ENCODE peak calls at places on chromosomes 2 and 18, in six cellular contexts. One of them, this sample, is unnamed. For H3K4me1, the result is how much of the 10 kb centered on the place peaks cover.

GRCh38 chr2:10382313-10383061 is 65.6 kb downstream of the ODC1 start:
- DNase-seq in K562: no peak
- DNase-seq in HCT116: no peak
- DNase-seq in stomach: peak
- DNase-seq in upper lobe of left lung: no peak
- DNase-seq in spleen: peak
- DNase-seq in this sample: peak

GRCh38 chr2:141767051-141767450 is 363.8 kb downstream of the LRP1B start:
- DNase-seq in stomach: no peak
- DNase-seq in upper lobe of left lung: no peak
- DNase-seq in spleen: no peak
- DNase-seq in HCT116: no peak
- DNase-seq in K562: no peak
- DNase-seq in this sample: no peak

GRCh38 chr18:49933530-49933929 is 120.2 kb upstream of the ACAA2 start:
- DNase-seq in K562: no peak
- DNase-seq in stomach: no peak
- DNase-seq in upper lobe of left lung: no peak
- DNase-seq in spleen: no peak
- DNase-seq in HCT116: no peak
- DNase-seq in this sample: no peak

GRCh38 chr2:174235680-174236079 is 12.7 kb downstream of the OLA1 start:
- DNase-seq in K562: no peak
- DNase-seq in HCT116: no peak
- DNase-seq in spleen: no peak
- DNase-seq in upper lobe of left lung: no peak
- DNase-seq in stomach: no peak
- DNase-seq in this sample: no peak

GRCh38 chr18:74905245-74905644 is 303.7 kb downstream of the PTGR3 start:
- DNase-seq in K562: no peak
- DNase-seq in spleen: no peak
- DNase-seq in HCT116: no peak
- DNase-seq in stomach: no peak
- DNase-seq in upper lobe of left lung: peak
- DNase-seq in this sample: peak

GRCh38 chr2:63855418-63856301 is 14.0 kb downstream of the UGP2 start:
- DNase-seq in upper lobe of left lung: peak
- DNase-seq in K562: no peak
- DNase-seq in spleen: no peak
- DNase-seq in stomach: no peak
- DNase-seq in HCT116: no peak
- DNase-seq in this sample: no peak

GRCh38 chr2:39954346-39954745 is 175.3 kb upstream of the THUMPD2 start:
- DNase-seq in spleen: no peak
- DNase-seq in upper lobe of left lung: no peak
- DNase-seq in K562: no peak
- DNase-seq in HCT116: no peak
- DNase-seq in stomach: no peak
- DNase-seq in this sample: no peak

GRCh38 chr18:67966224-67966623 is 449.7 kb upstream of the DSEL start:
- DNase-seq in stomach: no peak
- DNase-seq in HCT116: no peak
- DNase-seq in K562: no peak
- DNase-seq in spleen: no peak
- DNase-seq in upper lobe of left lung: no peak
- DNase-seq in this sample: no peak

GRCh38 chr2:177076636-177077179 is 135.9 kb upstream of the HNRNPA3 start:
- DNase-seq in K562: no peak
- DNase-seq in spleen: no peak
- DNase-seq in stomach: no peak
- DNase-seq in upper lobe of left lung: no peak
- DNase-seq in HCT116: no peak
- DNase-seq in this sample: no peak

GRCh38 chr18:58247363-58247834 is 203.4 kb downstream of the NEDD4L start:
- DNase-seq in spleen: no peak
- DNase-seq in upper lobe of left lung: peak
- DNase-seq in K562: no peak
- DNase-seq in HCT116: no peak
- DNase-seq in stomach: no peak
- DNase-seq in this sample: no peak

GRCh38 chr18:32460046-32460785 is 10.5 kb downstream of the GAREM1 start:
- DNase-seq in K562: no peak
- DNase-seq in stomach: no peak
- DNase-seq in spleen: no peak
- DNase-seq in upper lobe of left lung: no peak
- DNase-seq in HCT116: no peak
- DNase-seq in this sample: no peak

GRCh38 chr2:240531038-240531437 is 26.8 kb downstream of the ANKMY1 start:
- DNase-seq in spleen: no peak
- DNase-seq in upper lobe of left lung: no peak
- DNase-seq in stomach: no peak
- DNase-seq in K562: no peak
- DNase-seq in HCT116: no peak
- DNase-seq in this sample: no peak

GRCh38 chr2:68888038-68888704 is 17.0 kb upstream of the BMP10 start:
- DNase-seq in HCT116: no peak
- DNase-seq in stomach: no peak
- DNase-seq in upper lobe of left lung: no peak
- DNase-seq in spleen: no peak
- DNase-seq in K562: no peak
- DNase-seq in this sample: no peak

GRCh38 chr18:31684279-31685096 is at the start of gene B4GALT6:
- DNase-seq in HCT116: no peak
- DNase-seq in stomach: no peak
- DNase-seq in upper lobe of left lung: peak
- DNase-seq in spleen: peak
- DNase-seq in K562: peak
- DNase-seq in this sample: peak

GRCh38 chr2:190615555-190616200 is 33.2 kb upstream of the NAB1 start:
- DNase-seq in HCT116: no peak
- DNase-seq in K562: no peak
- DNase-seq in spleen: no peak
- DNase-seq in upper lobe of left lung: no peak
- DNase-seq in stomach: no peak
- DNase-seq in this sample: no peak

GRCh38 chr18:12686100-12686499 is 16.4 kb downstream of the CEP76 start:
- DNase-seq in upper lobe of left lung: no peak
- DNase-seq in stomach: no peak
- DNase-seq in HCT116: peak
- DNase-seq in K562: no peak
- DNase-seq in spleen: no peak
- DNase-seq in this sample: no peak

GRCh38 chr18:10164241-10165160 is 250.7 kb downstream of the VAPA start:
- DNase-seq in stomach: no peak
- DNase-seq in upper lobe of left lung: no peak
- DNase-seq in HCT116: no peak
- DNase-seq in spleen: no peak
- DNase-seq in K562: no peak
- DNase-seq in this sample: no peak

GRCh38 chr2:12918841-12919445 is 202.2 kb downstream of the TRIB2 start:
- DNase-seq in K562: no peak
- DNase-seq in spleen: no peak
- DNase-seq in upper lobe of left lung: no peak
- DNase-seq in HCT116: no peak
- DNase-seq in stomach: peak
- DNase-seq in this sample: peak

GRCh38 chr2:65722028-65722427 is 289.6 kb upstream of the SPRED2 start:
- DNase-seq in stomach: peak
- DNase-seq in HCT116: no peak
- DNase-seq in spleen: no peak
- DNase-seq in upper lobe of left lung: no peak
- DNase-seq in K562: no peak
- DNase-seq in this sample: peak

GRCh38 chr2:200446612-200447011 is 63.3 kb downstream of the KCTD18 start:
- DNase-seq in HCT116: no peak
- DNase-seq in spleen: no peak
- DNase-seq in upper lobe of left lung: no peak
- DNase-seq in stomach: no peak
- DNase-seq in K562: no peak
- DNase-seq in this sample: no peak

GRCh38 chr2:75466708-75467311 is 93.9 kb downstream of the EVA1A start:
- DNase-seq in K562: peak
- DNase-seq in spleen: no peak
- DNase-seq in upper lobe of left lung: no peak
- DNase-seq in HCT116: peak
- DNase-seq in stomach: peak
- DNase-seq in this sample: peak

GRCh38 chr2:54635554-54636152 is 87.8 kb upstream of the EML6 start:
- DNase-seq in spleen: no peak
- DNase-seq in K562: no peak
- DNase-seq in HCT116: no peak
- DNase-seq in stomach: no peak
- DNase-seq in upper lobe of left lung: no peak
- DNase-seq in this sample: no peak

GRCh38 chr2:186903183-186903582 is 54.2 kb upstream of the ZSWIM2 start:
- DNase-seq in stomach: no peak
- DNase-seq in K562: no peak
- DNase-seq in spleen: no peak
- DNase-seq in upper lobe of left lung: no peak
- DNase-seq in HCT116: no peak
- DNase-seq in this sample: no peak

GRCh38 chr18:22370414-22370813 is 47.3 kb downstream of the CTAGE1 start:
- DNase-seq in K562: no peak
- DNase-seq in spleen: no peak
- DNase-seq in HCT116: no peak
- DNase-seq in stomach: no peak
- DNase-seq in upper lobe of left lung: no peak
- DNase-seq in this sample: no peak

GRCh38 chr18:2913398-2914005 is 66.7 kb downstream of the EMILIN2 start:
- DNase-seq in spleen: no peak
- DNase-seq in stomach: no peak
- DNase-seq in K562: no peak
- DNase-seq in HCT116: no peak
- DNase-seq in upper lobe of left lung: peak
- DNase-seq in this sample: no peak
- TF ChIP-seq POLR2AphosphoS5 in spleen: no peak
- TF ChIP-seq POLR2AphosphoS5 in stomach: no peak
- TF ChIP-seq POLR2AphosphoS5 in K562: no peak
- TF ChIP-seq POLR2AphosphoS5 in HCT116: no peak
- TF ChIP-seq POLR2AphosphoS5 in upper lobe of left lung: no peak
- TF ChIP-seq POLR2AphosphoS5 in this sample: no peak

GRCh38 chr2:17815466-17816184 is 635 bp upstream of the MSGN1 start:
- DNase-seq in spleen: no peak
- DNase-seq in HCT116: no peak
- DNase-seq in K562: no peak
- DNase-seq in stomach: no peak
- DNase-seq in upper lobe of left lung: no peak
- DNase-seq in this sample: no peak
- H3K4me1 ChIP-seq in spleen: under half
- H3K4me1 ChIP-seq in HCT116: under half
- H3K4me1 ChIP-seq in K562: under half
- H3K4me1 ChIP-seq in stomach: under half
- H3K4me1 ChIP-seq in upper lobe of left lung: under half
- H3K4me1 ChIP-seq in this sample: under half

DNA sequence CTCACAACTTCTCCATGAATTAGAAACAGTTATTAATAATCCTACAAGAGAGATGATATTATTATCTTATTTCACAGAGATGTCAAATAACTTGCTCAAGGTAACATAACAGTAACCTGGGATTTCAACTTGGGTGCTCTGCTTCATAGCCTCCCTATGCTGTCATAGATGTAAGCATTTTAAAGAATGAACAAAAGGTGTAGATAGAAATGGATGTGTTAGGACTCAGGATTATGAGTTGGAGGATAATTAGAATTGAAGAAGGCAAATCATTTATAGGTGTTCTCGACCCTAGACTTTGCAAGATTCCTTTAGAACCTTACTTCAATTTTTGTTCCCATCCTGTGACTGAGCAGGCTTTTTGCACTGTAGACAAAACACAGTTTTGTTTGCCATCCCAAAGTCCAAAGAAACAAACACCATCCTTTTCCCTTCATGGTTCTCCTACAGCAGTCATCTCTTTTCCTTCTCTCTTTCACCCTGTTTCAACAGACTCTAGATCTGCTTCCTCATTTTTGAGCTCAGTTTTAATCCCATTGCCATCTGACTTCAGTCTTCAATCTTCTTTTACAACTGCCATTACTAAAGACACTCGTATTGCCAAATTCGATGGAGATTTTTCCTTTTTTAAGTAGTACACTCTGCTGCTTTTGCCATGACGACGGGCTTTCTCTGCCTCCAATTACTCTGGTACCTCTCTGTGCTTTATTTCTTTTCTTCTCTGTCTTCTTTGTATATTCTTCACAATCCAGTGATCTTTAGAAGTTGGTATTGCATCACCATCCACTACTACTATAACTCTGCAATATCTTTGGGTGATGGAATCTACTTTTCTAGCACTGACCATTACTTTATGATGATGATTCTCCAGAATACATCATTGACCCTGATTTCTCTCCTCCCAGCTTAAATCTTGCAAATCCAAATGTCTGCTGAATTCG is 4.5 kb downstream of the HNMT start:
- DNase-seq in spleen: no peak
- DNase-seq in HCT116: no peak
- DNase-seq in stomach: no peak
- DNase-seq in upper lobe of left lung: no peak
- DNase-seq in K562: no peak
- DNase-seq in this sample: no peak
- TF ChIP-seq POLR2AphosphoS5 in spleen: no peak
- TF ChIP-seq POLR2AphosphoS5 in HCT116: no peak
- TF ChIP-seq POLR2AphosphoS5 in stomach: no peak
- TF ChIP-seq POLR2AphosphoS5 in upper lobe of left lung: no peak
- TF ChIP-seq POLR2AphosphoS5 in K562: no peak
- TF ChIP-seq POLR2AphosphoS5 in this sample: no peak

GRCh38 chr2:219128401-219128800 is 32.2 kb downstream of the NHEJ1 start:
- DNase-seq in HCT116: no peak
- DNase-seq in stomach: no peak
- DNase-seq in K562: peak
- DNase-seq in upper lobe of left lung: no peak
- DNase-seq in spleen: no peak
- DNase-seq in this sample: no peak
- H3K4me1 ChIP-seq in HCT116: under half
- H3K4me1 ChIP-seq in stomach: under half
- H3K4me1 ChIP-seq in K562: under half
- H3K4me1 ChIP-seq in upper lobe of left lung: under half
- H3K4me1 ChIP-seq in spleen: under half
- H3K4me1 ChIP-seq in this sample: under half

DNA sequence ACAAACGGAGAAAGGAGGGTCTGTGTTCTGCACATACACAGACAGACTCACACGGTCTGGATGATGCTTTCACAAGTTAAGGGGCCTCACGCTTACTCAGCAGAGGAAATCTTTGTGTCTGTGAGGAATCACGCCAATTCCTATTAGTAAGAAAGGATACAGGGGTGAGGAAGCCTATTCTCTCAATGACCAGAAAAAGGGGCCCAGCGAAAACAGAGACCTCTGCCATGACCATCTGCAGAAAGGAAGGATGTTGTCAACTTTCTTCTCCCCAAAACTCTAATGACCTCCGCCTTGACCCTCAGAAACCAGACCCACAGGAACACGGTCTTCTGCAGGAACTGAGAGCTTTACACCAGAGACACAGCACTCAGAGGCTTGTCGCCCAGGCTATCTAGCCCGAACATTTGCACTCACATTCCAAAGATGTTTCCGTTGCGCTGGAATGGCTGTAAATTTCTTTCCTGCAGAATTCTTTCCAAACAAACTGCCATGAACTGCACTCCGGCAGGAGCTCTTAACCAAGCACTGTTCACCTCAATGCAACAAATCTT is 186.3 kb downstream of the TCF4 start:
- DNase-seq in upper lobe of left lung: no peak
- DNase-seq in stomach: no peak
- DNase-seq in HCT116: no peak
- DNase-seq in K562: no peak
- DNase-seq in spleen: no peak
- DNase-seq in this sample: no peak
- TF ChIP-seq POLR2AphosphoS5 in upper lobe of left lung: peak
- TF ChIP-seq POLR2AphosphoS5 in stomach: no peak
- TF ChIP-seq POLR2AphosphoS5 in HCT116: no peak
- TF ChIP-seq POLR2AphosphoS5 in K562: no peak
- TF ChIP-seq POLR2AphosphoS5 in spleen: peak
- TF ChIP-seq POLR2AphosphoS5 in this sample: peak